ENCODE peak calls at places on chromosome 1, in ten cellular contexts. One of them, this sample, is unnamed.

GRCh38 chr1:92837062-92837461 is 5.2 kb downstream of the RPL5 start:
- DNase-seq in BE2C: no peak
- DNase-seq in tibial artery: no peak
- DNase-seq in HT1080: no peak
- DNase-seq in fibroblast of lung: no peak
- DNase-seq in T-helper 17 cell: no peak
- DNase-seq in H54: no peak
- DNase-seq in NCI-H69: no peak
- DNase-seq in stimulated activated CD4-positive, alpha-beta T cell treated with anti-CD3 and anti-CD28 coated beads, Interleukin-1b, Interleukin-23, amount 100 ng/mL, for 4 hours: no peak
- DNase-seq in progenitor cell of endocrine pancreas: no peak
- DNase-seq in this sample: no peak

GRCh38 chr1:9942939-9943807 is at the start of the genes LZIC and NMNAT1:
- DNase-seq in BE2C: peak; percentile 84
- DNase-seq in tibial artery: peak; percentile 89
- DNase-seq in HT1080: peak; percentile 89
- DNase-seq in fibroblast of lung: peak; percentile 95
- DNase-seq in T-helper 17 cell: peak; percentile 78
- DNase-seq in H54: peak; percentile 68
- DNase-seq in NCI-H69: peak; percentile 89
- DNase-seq in stimulated activated CD4-positive, alpha-beta T cell treated with anti-CD3 and anti-CD28 coated beads, Interleukin-1b, Interleukin-23, amount 100 ng/mL, for 4 hours: peak; percentile 82
- DNase-seq in progenitor cell of endocrine pancreas: peak; percentile 82
- DNase-seq in this sample: peak; percentile 85

GRCh38 chr1:10401281-10401680 is 2.4 kb downstream of the PGD start:
- DNase-seq in BE2C: no peak
- DNase-seq in tibial artery: no peak
- DNase-seq in HT1080: no peak
- DNase-seq in fibroblast of lung: peak; percentile 27
- DNase-seq in T-helper 17 cell: no peak
- DNase-seq in H54: no peak
- DNase-seq in NCI-H69: no peak
- DNase-seq in stimulated activated CD4-positive, alpha-beta T cell treated with anti-CD3 and anti-CD28 coated beads, Interleukin-1b, Interleukin-23, amount 100 ng/mL, for 4 hours: no peak
- DNase-seq in progenitor cell of endocrine pancreas: no peak
- DNase-seq in this sample: no peak

GRCh38 chr1:16989676-16990391 is 9.4 kb upstream of the MFAP2 start:
- DNase-seq in BE2C: no peak
- DNase-seq in tibial artery: no peak
- DNase-seq in HT1080: no peak
- DNase-seq in fibroblast of lung: no peak
- DNase-seq in T-helper 17 cell: no peak
- DNase-seq in H54: no peak
- DNase-seq in NCI-H69: no peak
- DNase-seq in stimulated activated CD4-positive, alpha-beta T cell treated with anti-CD3 and anti-CD28 coated beads, Interleukin-1b, Interleukin-23, amount 100 ng/mL, for 4 hours: no peak
- DNase-seq in progenitor cell of endocrine pancreas: no peak
- DNase-seq in this sample: no peak

GRCh38 chr1:211036701-211037494 is 97.0 kb downstream of the KCNH1 start:
- DNase-seq in BE2C: no peak
- DNase-seq in tibial artery: no peak
- DNase-seq in HT1080: peak; percentile 98
- DNase-seq in fibroblast of lung: peak; percentile 97
- DNase-seq in T-helper 17 cell: no peak
- DNase-seq in H54: peak; percentile 50
- DNase-seq in NCI-H69: peak; percentile 15
- DNase-seq in stimulated activated CD4-positive, alpha-beta T cell treated with anti-CD3 and anti-CD28 coated beads, Interleukin-1b, Interleukin-23, amount 100 ng/mL, for 4 hours: no peak
- DNase-seq in progenitor cell of endocrine pancreas: no peak
- DNase-seq in this sample: no peak

GRCh38 chr1:247857069-247857985 is at the start of gene TRIM58:
- DNase-seq in BE2C: peak; percentile 61
- DNase-seq in tibial artery: no peak
- DNase-seq in HT1080: peak; percentile 57
- DNase-seq in fibroblast of lung: peak; percentile 3
- DNase-seq in T-helper 17 cell: peak; percentile 7
- DNase-seq in H54: no peak
- DNase-seq in NCI-H69: no peak
- DNase-seq in stimulated activated CD4-positive, alpha-beta T cell treated with anti-CD3 and anti-CD28 coated beads, Interleukin-1b, Interleukin-23, amount 100 ng/mL, for 4 hours: peak; percentile 8
- DNase-seq in progenitor cell of endocrine pancreas: peak; percentile 50
- DNase-seq in this sample: peak; percentile 56

GRCh38 chr1:25148673-25149300 is 83.5 kb downstream of the SYF2 start:
- DNase-seq in BE2C: no peak
- DNase-seq in tibial artery: no peak
- DNase-seq in HT1080: no peak
- DNase-seq in fibroblast of lung: peak; percentile 6
- DNase-seq in T-helper 17 cell: no peak
- DNase-seq in H54: no peak
- DNase-seq in NCI-H69: no peak
- DNase-seq in stimulated activated CD4-positive, alpha-beta T cell treated with anti-CD3 and anti-CD28 coated beads, Interleukin-1b, Interleukin-23, amount 100 ng/mL, for 4 hours: no peak
- DNase-seq in progenitor cell of endocrine pancreas: no peak
- DNase-seq in this sample: no peak

GRCh38 chr1:66758247-66758755 is 6.0 kb downstream of the DYNLT5 start:
- DNase-seq in BE2C: no peak
- DNase-seq in tibial artery: no peak
- DNase-seq in HT1080: no peak
- DNase-seq in fibroblast of lung: no peak
- DNase-seq in T-helper 17 cell: no peak
- DNase-seq in H54: no peak
- DNase-seq in NCI-H69: peak; percentile 61
- DNase-seq in stimulated activated CD4-positive, alpha-beta T cell treated with anti-CD3 and anti-CD28 coated beads, Interleukin-1b, Interleukin-23, amount 100 ng/mL, for 4 hours: no peak
- DNase-seq in progenitor cell of endocrine pancreas: no peak
- DNase-seq in this sample: peak; percentile 11

GRCh38 chr1:109985251-109986053 is 887 bp downstream of the AHCYL1 start:
- DNase-seq in BE2C: no peak
- DNase-seq in tibial artery: no peak
- DNase-seq in HT1080: no peak
- DNase-seq in fibroblast of lung: no peak
- DNase-seq in T-helper 17 cell: no peak
- DNase-seq in H54: no peak
- DNase-seq in NCI-H69: peak; percentile 38
- DNase-seq in stimulated activated CD4-positive, alpha-beta T cell treated with anti-CD3 and anti-CD28 coated beads, Interleukin-1b, Interleukin-23, amount 100 ng/mL, for 4 hours: no peak
- DNase-seq in progenitor cell of endocrine pancreas: no peak
- DNase-seq in this sample: peak; percentile 16

GRCh38 chr1:12015001-12015491 is 4.3 kb upstream of the MIIP start:
- DNase-seq in BE2C: no peak
- DNase-seq in tibial artery: no peak
- DNase-seq in HT1080: no peak
- DNase-seq in fibroblast of lung: peak; percentile 72
- DNase-seq in T-helper 17 cell: no peak
- DNase-seq in H54: no peak
- DNase-seq in NCI-H69: no peak
- DNase-seq in stimulated activated CD4-positive, alpha-beta T cell treated with anti-CD3 and anti-CD28 coated beads, Interleukin-1b, Interleukin-23, amount 100 ng/mL, for 4 hours: no peak
- DNase-seq in progenitor cell of endocrine pancreas: no peak
- DNase-seq in this sample: no peak

GRCh38 chr1:197799271-197799670 is 24.0 kb upstream of the DENND1B start:
- DNase-seq in BE2C: peak; percentile 39
- DNase-seq in tibial artery: no peak
- DNase-seq in HT1080: peak; percentile 82
- DNase-seq in fibroblast of lung: peak; percentile 91
- DNase-seq in T-helper 17 cell: no peak
- DNase-seq in H54: peak; percentile 25
- DNase-seq in NCI-H69: peak; percentile 47
- DNase-seq in stimulated activated CD4-positive, alpha-beta T cell treated with anti-CD3 and anti-CD28 coated beads, Interleukin-1b, Interleukin-23, amount 100 ng/mL, for 4 hours: no peak
- DNase-seq in progenitor cell of endocrine pancreas: no peak
- DNase-seq in this sample: no peak

GRCh38 chr1:7888248-7889010 is 35.6 kb upstream of the UTS2 start:
- DNase-seq in BE2C: no peak
- DNase-seq in tibial artery: no peak
- DNase-seq in HT1080: peak; percentile 47
- DNase-seq in fibroblast of lung: peak; percentile 74
- DNase-seq in T-helper 17 cell: no peak
- DNase-seq in H54: no peak
- DNase-seq in NCI-H69: no peak
- DNase-seq in stimulated activated CD4-positive, alpha-beta T cell treated with anti-CD3 and anti-CD28 coated beads, Interleukin-1b, Interleukin-23, amount 100 ng/mL, for 4 hours: no peak
- DNase-seq in progenitor cell of endocrine pancreas: no peak
- DNase-seq in this sample: no peak

GRCh38 chr1:247268390-247269045 is 12.6 kb downstream of the VN1R5 start:
- DNase-seq in BE2C: no peak
- DNase-seq in tibial artery: no peak
- DNase-seq in HT1080: no peak
- DNase-seq in fibroblast of lung: peak; percentile 7
- DNase-seq in T-helper 17 cell: no peak
- DNase-seq in H54: no peak
- DNase-seq in NCI-H69: no peak
- DNase-seq in stimulated activated CD4-positive, alpha-beta T cell treated with anti-CD3 and anti-CD28 coated beads, Interleukin-1b, Interleukin-23, amount 100 ng/mL, for 4 hours: no peak
- DNase-seq in progenitor cell of endocrine pancreas: no peak
- DNase-seq in this sample: no peak

GRCh38 chr1:181397841-181398240 is 85.5 kb upstream of the CACNA1E start:
- DNase-seq in BE2C: no peak
- DNase-seq in tibial artery: no peak
- DNase-seq in HT1080: no peak
- DNase-seq in fibroblast of lung: no peak
- DNase-seq in T-helper 17 cell: peak; percentile 8
- DNase-seq in H54: no peak
- DNase-seq in NCI-H69: peak; percentile 70
- DNase-seq in stimulated activated CD4-positive, alpha-beta T cell treated with anti-CD3 and anti-CD28 coated beads, Interleukin-1b, Interleukin-23, amount 100 ng/mL, for 4 hours: no peak
- DNase-seq in progenitor cell of endocrine pancreas: no peak
- DNase-seq in this sample: no peak

GRCh38 chr1:204142032-204142974 is 9.5 kb downstream of the ETNK2 start:
- DNase-seq in BE2C: no peak
- DNase-seq in tibial artery: no peak
- DNase-seq in HT1080: no peak
- DNase-seq in fibroblast of lung: no peak
- DNase-seq in T-helper 17 cell: no peak
- DNase-seq in H54: no peak
- DNase-seq in NCI-H69: no peak
- DNase-seq in stimulated activated CD4-positive, alpha-beta T cell treated with anti-CD3 and anti-CD28 coated beads, Interleukin-1b, Interleukin-23, amount 100 ng/mL, for 4 hours: no peak
- DNase-seq in progenitor cell of endocrine pancreas: no peak
- DNase-seq in this sample: no peak